ENCODE peak calls at places on chromosomes 4 and X, in six cellular contexts. Z, X, L, H, A and C are unnamed samples.

GRCh38 chr4:137685357-137685756 is 153.1 kb upstream of the PCDH18 start:
- DNase-seq in X (no peak), Z (no peak), H (no peak), L (no peak), A (no peak), C (no peak)

GRCh38 chr4:8315343-8316250 is 46.0 kb downstream of the HTRA3 start:
- DNase-seq in L (peak; percentile 57), A (peak; percentile 46), X (no peak), H (peak; percentile 51), Z (no peak), C (peak; percentile 87)

GRCh38 chrX:21770631-21771321 is 12.9 kb upstream of the SMPX start:
- DNase-seq in X (no peak), L (no peak), A (no peak), Z (no peak), H (no peak), C (no peak)

GRCh38 chr4:108950158-108950915 is 187.5 kb upstream of the ETNPPL start:
- DNase-seq in L (no peak), Z (no peak), H (no peak), A (no peak), X (no peak), C (no peak)

GRCh38 chrX:19799319-19800182 is 87.8 kb downstream of the SH3KBP1 start:
- DNase-seq in X (no peak), Z (no peak), A (no peak), H (peak; percentile 23), L (no peak), C (no peak)

GRCh38 chrX:74705269-74705668 is 90.8 kb upstream of the RLIM start:
- DNase-seq in L (no peak), Z (no peak), A (no peak), X (no peak), H (no peak), C (no peak)

GRCh38 chr4:1463088-1463926 is 57.1 kb upstream of the NKX1-1 start:
- DNase-seq in Z (no peak), A (no peak), X (no peak), L (no peak), H (no peak), C (no peak)

GRCh38 chr4:60805500-60806313 is 394.4 kb upstream of the ADGRL3 start:
- DNase-seq in L (no peak), Z (no peak), H (peak; percentile 18), A (no peak), X (no peak), C (no peak)

GRCh38 chr4:81965911-81966310 is 407.9 kb downstream of the HNRNPD start:
- DNase-seq in A (no peak), L (no peak), X (no peak), Z (no peak), H (no peak), C (no peak)

GRCh38 chr4:139743027-139743426 is 77.4 kb downstream of the MGST2 start:
- DNase-seq in X (no peak), H (no peak), L (no peak), A (no peak), Z (no peak), C (no peak)

GRCh38 chr4:7799723-7800122 is 139.9 kb downstream of the AFAP1 start:
- DNase-seq in Z (no peak), H (no peak), L (no peak), A (no peak), X (no peak), C (no peak)

GRCh38 chr4:25386926-25387325 is 9.9 kb downstream of the ANAPC4 start:
- DNase-seq in X (no peak), L (no peak), H (no peak), A (no peak), Z (no peak), C (no peak)

GRCh38 chr4:88107406-88108107 is 50.9 kb downstream of the ABCG2 start:
- DNase-seq in A (peak; percentile 69), X (no peak), Z (no peak), L (peak; percentile 26), H (no peak), C (no peak)

GRCh38 chr4:30912098-30912719 is 192.0 kb downstream of the PCDH7 start:
- DNase-seq in X (no peak), L (no peak), Z (peak; percentile 0), A (no peak), H (no peak), C (no peak)

GRCh38 chr4:123807187-123807586 is 410.6 kb downstream of the SPRY1 start:
- DNase-seq in A (no peak), Z (no peak), H (no peak), X (no peak), L (no peak), C (no peak)

GRCh38 chr4:8838911-8839431 is 32.7 kb downstream of the HMX1 start:
- DNase-seq in L (no peak), A (no peak), X (no peak), Z (no peak), H (no peak), C (peak; percentile 47)

GRCh38 chr4:169116270-169116901 is 106.3 kb upstream of the CBR4 start:
- DNase-seq in A (no peak), L (no peak), Z (no peak), H (no peak), X (no peak), C (no peak)

GRCh38 chrX:151710457-151710856 is 5.4 kb upstream of the FATE1 start:
- DNase-seq in L (no peak), Z (no peak), X (no peak), H (no peak), A (no peak), C (no peak)

GRCh38 chrX:110415440-110416167 is 57.0 kb downstream of the RTL9 start:
- DNase-seq in Z (no peak), A (no peak), X (no peak), L (no peak), H (no peak), C (no peak)

GRCh38 chr4:48748949-48749596 is 31.0 kb downstream of the FRYL start:
- DNase-seq in L (no peak), H (no peak), A (no peak), X (no peak), Z (no peak), C (no peak)

GRCh38 chr4:42633605-42634388 is 23.1 kb downstream of the ATP8A1 start:
- DNase-seq in Z (no peak), X (no peak), L (no peak), H (no peak), A (no peak), C (no peak)

GRCh38 chr4:130486841-130487240 is 1390.9 kb downstream of the C4orf33 start:
- DNase-seq in A (no peak), L (no peak), Z (no peak), X (no peak), H (no peak), C (no peak)

GRCh38 chr4:183960912-183961569 is 55.9 kb downstream of the STOX2 start:
- DNase-seq in L (peak; percentile 76), H (no peak), Z (no peak), X (no peak), A (no peak), C (no peak)

GRCh38 chrX:14528629-14529287 is 578 bp upstream of the GLRA2 start:
- DNase-seq in Z (no peak), L (peak; percentile 28), X (peak; percentile 6), A (peak; percentile 64), H (peak; percentile 18), C (peak; percentile 63)

GRCh38 chr4:88820723-88821368 is 123.2 kb upstream of the NAP1L5 start:
- DNase-seq in Z (no peak), A (no peak), H (no peak), X (no peak), L (no peak), C (no peak)